ENCODE peak calls at places on chromosomes 6 and 20, in eight cellular contexts. G is kidney; K is fibroblast of lung; L is A549; R is ovary; W is GM23248; A is CD8-positive, alpha-beta memory T cell; V is heart right ventricle. F is an unnamed sample.

GRCh38 chr20:38229376-38230252 is 30.9 kb downstream of the KIAA1755 start:
- DNase-seq in G (no peak), K (peak), L (no peak), R (no peak), W (peak), A (no peak), V (no peak), F (no peak)

GRCh38 chr6:150363733-150364132 is 5.1 kb upstream of the IYD start:
- DNase-seq in G (no peak), K (no peak), L (no peak), R (no peak), W (no peak), A (no peak), V (no peak), F (no peak)

GRCh38 chr6:155678361-155678760 is 222.7 kb upstream of the NOX3 start:
- DNase-seq in G (no peak), K (peak), L (no peak), R (no peak), W (no peak), A (no peak), V (no peak), F (no peak)

GRCh38 chr20:555933-556332 is 12.3 kb upstream of the CSNK2A1 start:
- DNase-seq in G (no peak), K (no peak), L (no peak), R (no peak), W (peak), A (no peak), V (peak), F (no peak)

GRCh38 chr6:90375681-90376439 is 79.2 kb upstream of the BACH2 start:
- DNase-seq in G (peak), K (peak), L (no peak), R (no peak), W (peak), A (no peak), V (peak), F (no peak)

GRCh38 chr6:82608777-82609176 is 245.2 kb downstream of the TPBG start:
- DNase-seq in G (no peak), K (no peak), L (no peak), R (no peak), W (no peak), A (no peak), V (no peak), F (no peak)

GRCh38 chr20:3010985-3011723 is 32.3 kb upstream of the GNRH2 start:
- DNase-seq in G (no peak), K (peak), L (no peak), R (no peak), W (peak), A (no peak), V (no peak), F (no peak)

GRCh38 chr6:42387336-42387735 is 64.4 kb downstream of the TRERF1 start:
- DNase-seq in G (no peak), K (no peak), L (no peak), R (no peak), W (no peak), A (peak), V (no peak), F (no peak)

DNA sequence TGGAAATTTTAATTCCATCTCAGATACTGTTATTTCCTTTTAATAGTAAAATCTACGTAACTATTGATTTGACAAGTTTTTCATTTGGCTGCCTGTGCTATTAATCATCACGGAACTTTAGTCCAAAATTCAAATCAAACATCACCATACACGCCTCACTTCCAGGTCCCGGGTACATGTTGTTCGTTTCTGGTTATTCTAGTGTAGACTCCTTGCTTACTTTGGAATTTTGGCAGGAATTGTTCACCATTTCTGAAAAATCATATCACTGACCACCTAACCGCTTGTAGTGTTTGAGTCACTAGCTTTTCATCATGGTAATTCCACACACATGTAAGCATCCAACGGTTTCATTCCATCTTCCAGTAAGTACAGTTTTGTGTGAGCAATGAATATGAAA is 98.0 kb upstream of the NHSL1 start:
- DNase-seq in G (no peak), K (peak), L (no peak), R (no peak), W (no peak), A (no peak), V (no peak), F (no peak)
- H3K27ac ChIP-seq in G (no peak), K (no peak), L (no peak), R (no peak), W (no peak), A (no peak), V (no peak), F (no peak)

GRCh38 chr6:136439514-136440186 is 110.6 kb downstream of the MAP7 start:
- DNase-seq in G (no peak), K (no peak), L (no peak), R (no peak), W (no peak), A (no peak), V (no peak), F (no peak)
- H3K27ac ChIP-seq in G (peak), K (no peak), L (peak), R (no peak), W (no peak), A (no peak), V (no peak), F (peak)

GRCh38 chr6:168678588-168678987 is 237.6 kb downstream of the SMOC2 start:
- DNase-seq in G (no peak), K (no peak), L (no peak), R (no peak), W (no peak), A (no peak), V (no peak), F (no peak)
- H3K27ac ChIP-seq in G (no peak), K (no peak), L (no peak), R (no peak), W (no peak), A (no peak), V (no peak), F (peak)

GRCh38 chr6:12116978-12117377 is 104.9 kb downstream of the HIVEP1 start:
- DNase-seq in G (no peak), K (no peak), L (no peak), R (no peak), W (no peak), A (no peak), V (no peak), F (no peak)

GRCh38 chr6:12115001-12115400 is 102.9 kb downstream of the HIVEP1 start:
- DNase-seq in G (no peak), K (no peak), L (no peak), R (no peak), W (no peak), A (no peak), V (no peak), F (no peak)

GRCh38 chr6:12116264-12116800 is 104.2 kb downstream of the HIVEP1 start:
- DNase-seq in G (no peak), K (no peak), L (no peak), R (no peak), W (no peak), A (no peak), V (no peak), F (no peak)

GRCh38 chr6:12114055-12114503 is 102.0 kb downstream of the HIVEP1 start:
- DNase-seq in G (no peak), K (no peak), L (no peak), R (no peak), W (no peak), A (no peak), V (no peak), F (no peak)

GRCh38 chr6:12115492-12115891 is 103.4 kb downstream of the HIVEP1 start:
- DNase-seq in G (no peak), K (no peak), L (no peak), R (no peak), W (no peak), A (no peak), V (no peak), F (no peak)
- H3K27ac ChIP-seq in G (no peak), K (no peak), L (no peak), R (no peak), W (no peak), A (no peak), V (no peak), F (no peak)

GRCh38 chr6:95649451-95649850 is 72.1 kb downstream of the MANEA start:
- DNase-seq in G (no peak), K (no peak), L (no peak), R (no peak), W (no peak), A (no peak), V (no peak), F (no peak)
- H3K27ac ChIP-seq in G (no peak), K (no peak), L (no peak), R (no peak), W (no peak), A (no peak), V (no peak), F (no peak)